ENCODE peak calls at places on chromosomes 7 and 10, in nine cellular contexts. One of them, this sample, is unnamed.

GRCh38 chr10:29746080-29746797 is 111.5 kb upstream of the SVIL start:
- DNase-seq in gastrocnemius medialis: no peak
- DNase-seq in SIG-M5: no peak
- DNase-seq in C1 segment of cervical spinal cord: no peak
- DNase-seq in NCI-H1105 treated with DMSO at 0.1 percent for 48 hours: no peak
- DNase-seq in ELF-1: no peak
- DNase-seq in GM10248: no peak
- DNase-seq in left ventricle myocardium inferior: no peak
- DNase-seq in NCI-H526: no peak
- DNase-seq in this sample: no peak

GRCh38 chr7:86653919-86654659 is 10.4 kb downstream of the GRM3 start:
- DNase-seq in C1 segment of cervical spinal cord: peak
- DNase-seq in NCI-H1105 treated with DMSO at 0.1 percent for 48 hours: no peak
- DNase-seq in left ventricle myocardium inferior: no peak
- DNase-seq in gastrocnemius medialis: no peak
- DNase-seq in ELF-1: peak
- DNase-seq in SIG-M5: no peak
- DNase-seq in GM10248: no peak
- DNase-seq in NCI-H526: no peak
- DNase-seq in this sample: no peak

GRCh38 chr7:139696547-139696946 is 81.3 kb downstream of the HIPK2 start:
- DNase-seq in NCI-H1105 treated with DMSO at 0.1 percent for 48 hours: no peak
- DNase-seq in C1 segment of cervical spinal cord: no peak
- DNase-seq in left ventricle myocardium inferior: no peak
- DNase-seq in SIG-M5: no peak
- DNase-seq in GM10248: peak
- DNase-seq in ELF-1: no peak
- DNase-seq in gastrocnemius medialis: no peak
- DNase-seq in NCI-H526: no peak
- DNase-seq in this sample: no peak

GRCh38 chr7:130127404-130128395 is 57.4 kb downstream of the KLHDC10 start:
- DNase-seq in left ventricle myocardium inferior: no peak
- DNase-seq in NCI-H1105 treated with DMSO at 0.1 percent for 48 hours: no peak
- DNase-seq in SIG-M5: no peak
- DNase-seq in ELF-1: no peak
- DNase-seq in gastrocnemius medialis: no peak
- DNase-seq in GM10248: no peak
- DNase-seq in NCI-H526: no peak
- DNase-seq in C1 segment of cervical spinal cord: no peak
- DNase-seq in this sample: no peak

GRCh38 chr7:82430518-82431465 is 12.8 kb downstream of the CACNA2D1 start:
- DNase-seq in NCI-H1105 treated with DMSO at 0.1 percent for 48 hours: no peak
- DNase-seq in gastrocnemius medialis: no peak
- DNase-seq in NCI-H526: no peak
- DNase-seq in left ventricle myocardium inferior: no peak
- DNase-seq in GM10248: no peak
- DNase-seq in C1 segment of cervical spinal cord: no peak
- DNase-seq in SIG-M5: no peak
- DNase-seq in ELF-1: no peak
- DNase-seq in this sample: no peak

GRCh38 chr10:102752266-102752930 is 8.7 kb downstream of the WBP1L start:
- DNase-seq in ELF-1: no peak
- DNase-seq in C1 segment of cervical spinal cord: no peak
- DNase-seq in NCI-H1105 treated with DMSO at 0.1 percent for 48 hours: no peak
- DNase-seq in SIG-M5: no peak
- DNase-seq in GM10248: no peak
- DNase-seq in gastrocnemius medialis: peak
- DNase-seq in left ventricle myocardium inferior: no peak
- DNase-seq in NCI-H526: no peak
- DNase-seq in this sample: no peak

GRCh38 chr7:95772771-95773581 is 622 bp downstream of the DYNC1I1 start:
- DNase-seq in GM10248: no peak
- DNase-seq in SIG-M5: no peak
- DNase-seq in NCI-H1105 treated with DMSO at 0.1 percent for 48 hours: peak
- DNase-seq in gastrocnemius medialis: peak
- DNase-seq in left ventricle myocardium inferior: peak
- DNase-seq in C1 segment of cervical spinal cord: peak
- DNase-seq in ELF-1: peak
- DNase-seq in NCI-H526: no peak
- DNase-seq in this sample: no peak

GRCh38 chr7:6636741-6637543 is at the start of gene ZNF316:
- DNase-seq in NCI-H526: no peak
- DNase-seq in NCI-H1105 treated with DMSO at 0.1 percent for 48 hours: peak
- DNase-seq in gastrocnemius medialis: peak
- DNase-seq in SIG-M5: no peak
- DNase-seq in GM10248: peak
- DNase-seq in ELF-1: no peak
- DNase-seq in left ventricle myocardium inferior: peak
- DNase-seq in C1 segment of cervical spinal cord: no peak
- DNase-seq in this sample: peak

GRCh38 chr7:157309990-157310668 is 26.7 kb upstream of the DNAJB6 start:
- DNase-seq in GM10248: no peak
- DNase-seq in C1 segment of cervical spinal cord: no peak
- DNase-seq in ELF-1: peak
- DNase-seq in gastrocnemius medialis: no peak
- DNase-seq in NCI-H1105 treated with DMSO at 0.1 percent for 48 hours: no peak
- DNase-seq in SIG-M5: no peak
- DNase-seq in left ventricle myocardium inferior: no peak
- DNase-seq in NCI-H526: peak
- DNase-seq in this sample: no peak

GRCh38 chr7:67729771-67730170 is 733.1 kb downstream of the TYW1 start:
- DNase-seq in SIG-M5: no peak
- DNase-seq in C1 segment of cervical spinal cord: no peak
- DNase-seq in ELF-1: no peak
- DNase-seq in gastrocnemius medialis: no peak
- DNase-seq in GM10248: no peak
- DNase-seq in left ventricle myocardium inferior: no peak
- DNase-seq in NCI-H1105 treated with DMSO at 0.1 percent for 48 hours: no peak
- DNase-seq in NCI-H526: no peak
- DNase-seq in this sample: no peak

GRCh38 chr10:75827591-75827990 is 396.2 kb downstream of the LRMDA start:
- DNase-seq in NCI-H526: no peak
- DNase-seq in C1 segment of cervical spinal cord: no peak
- DNase-seq in gastrocnemius medialis: no peak
- DNase-seq in SIG-M5: no peak
- DNase-seq in ELF-1: no peak
- DNase-seq in left ventricle myocardium inferior: no peak
- DNase-seq in GM10248: no peak
- DNase-seq in NCI-H1105 treated with DMSO at 0.1 percent for 48 hours: no peak
- DNase-seq in this sample: no peak

GRCh38 chr7:131325179-131325840 is 2.4 kb upstream of the MKLN1 start:
- DNase-seq in gastrocnemius medialis: no peak
- DNase-seq in GM10248: no peak
- DNase-seq in C1 segment of cervical spinal cord: no peak
- DNase-seq in SIG-M5: no peak
- DNase-seq in left ventricle myocardium inferior: no peak
- DNase-seq in NCI-H1105 treated with DMSO at 0.1 percent for 48 hours: no peak
- DNase-seq in ELF-1: no peak
- DNase-seq in NCI-H526: no peak
- DNase-seq in this sample: no peak

GRCh38 chr10:68188835-68189234 is 43.1 kb downstream of the ATOH7 start:
- DNase-seq in ELF-1: no peak
- DNase-seq in C1 segment of cervical spinal cord: no peak
- DNase-seq in left ventricle myocardium inferior: no peak
- DNase-seq in GM10248: no peak
- DNase-seq in NCI-H1105 treated with DMSO at 0.1 percent for 48 hours: no peak
- DNase-seq in gastrocnemius medialis: no peak
- DNase-seq in SIG-M5: no peak
- DNase-seq in NCI-H526: no peak
- DNase-seq in this sample: no peak

GRCh38 chr10:97795886-97796285 is 24.1 kb upstream of the SFRP5 start:
- DNase-seq in gastrocnemius medialis: no peak
- DNase-seq in C1 segment of cervical spinal cord: no peak
- DNase-seq in ELF-1: no peak
- DNase-seq in NCI-H1105 treated with DMSO at 0.1 percent for 48 hours: no peak
- DNase-seq in NCI-H526: no peak
- DNase-seq in SIG-M5: no peak
- DNase-seq in GM10248: no peak
- DNase-seq in left ventricle myocardium inferior: no peak
- DNase-seq in this sample: no peak

GRCh38 chr10:123464428-123465323 is 201.5 kb upstream of the GPR26 start:
- DNase-seq in GM10248: no peak
- DNase-seq in NCI-H1105 treated with DMSO at 0.1 percent for 48 hours: no peak
- DNase-seq in SIG-M5: no peak
- DNase-seq in gastrocnemius medialis: no peak
- DNase-seq in left ventricle myocardium inferior: no peak
- DNase-seq in ELF-1: no peak
- DNase-seq in C1 segment of cervical spinal cord: no peak
- DNase-seq in NCI-H526: no peak
- DNase-seq in this sample: no peak

GRCh38 chr10:30422981-30423654 is 10.9 kb upstream of the MAP3K8 start:
- DNase-seq in NCI-H1105 treated with DMSO at 0.1 percent for 48 hours: no peak
- DNase-seq in C1 segment of cervical spinal cord: no peak
- DNase-seq in ELF-1: peak
- DNase-seq in SIG-M5: peak
- DNase-seq in GM10248: no peak
- DNase-seq in NCI-H526: no peak
- DNase-seq in gastrocnemius medialis: peak
- DNase-seq in left ventricle myocardium inferior: peak
- DNase-seq in this sample: no peak

GRCh38 chr7:36658603-36659516 is 65.4 kb downstream of the AOAH start:
- DNase-seq in left ventricle myocardium inferior: no peak
- DNase-seq in C1 segment of cervical spinal cord: no peak
- DNase-seq in ELF-1: peak
- DNase-seq in GM10248: no peak
- DNase-seq in NCI-H526: no peak
- DNase-seq in SIG-M5: no peak
- DNase-seq in NCI-H1105 treated with DMSO at 0.1 percent for 48 hours: no peak
- DNase-seq in gastrocnemius medialis: no peak
- DNase-seq in this sample: no peak

This sample was measured in T-helper 22 cell.